ENCODE peak calls at places on chromosome 6, in six cellular contexts. E is AG09309, D is right cardiac atrium, V is mesendoderm, K is NCI-H1436, Q is cardiac fibroblast. M is an unnamed sample.

GRCh38 chr6:74871757-74872156 is 334.1 kb downstream of the COL12A1 start:
- DNase-seq in E (peak; percentile 47), D (no peak), V (no peak), K (no peak), Q (peak; percentile 61), M (no peak)

GRCh38 chr6:127918506-127919427 is 17.9 kb upstream of the THEMIS start:
- DNase-seq in E (no peak), D (no peak), V (no peak), K (no peak), Q (no peak), M (no peak)

GRCh38 chr6:168243812-168244376 is 75.7 kb downstream of the DACT2 start:
- DNase-seq in E (no peak), D (no peak), V (no peak), K (no peak), Q (no peak), M (no peak)

GRCh38 chr6:38161754-38162492 is 342.4 kb downstream of the ZFAND3 start:
- DNase-seq in E (no peak), D (no peak), V (no peak), K (no peak), Q (no peak), M (no peak)

GRCh38 chr6:32972353-32973143 is 4.2 kb downstream of the BRD2 start:
- DNase-seq in E (no peak), D (peak; percentile 43), V (no peak), K (peak; percentile 46), Q (no peak), M (no peak)

GRCh38 chr6:12291785-12292604 is 1.8 kb downstream of the EDN1 start:
- DNase-seq in E (no peak), D (no peak), V (peak; percentile 76), K (no peak), Q (peak; percentile 63), M (no peak)

GRCh38 chr6:164014716-164015484 is 600.4 kb downstream of the QKI start:
- DNase-seq in E (no peak), D (no peak), V (no peak), K (peak; percentile 5), Q (no peak), M (no peak)

GRCh38 chr6:142737368-142738060 is 207.5 kb downstream of the HIVEP2 start:
- DNase-seq in E (no peak), D (no peak), V (peak; percentile 46), K (no peak), Q (peak; percentile 23), M (no peak)

GRCh38 chr6:79671605-79672266 is 40.6 kb downstream of the SH3BGRL2 start:
- DNase-seq in E (no peak), D (no peak), V (peak; percentile 34), K (peak; percentile 31), Q (peak; percentile 15), M (peak; percentile 19)

GRCh38 chr6:158645064-158646022 is 800 bp upstream of the DYNLT1 start:
- DNase-seq in E (no peak), D (no peak), V (no peak), K (no peak), Q (no peak), M (no peak)

GRCh38 chr6:132414761-132415160 is 13.5 kb upstream of the MOXD1 start:
- DNase-seq in E (no peak), D (no peak), V (peak; percentile 77), K (no peak), Q (no peak), M (no peak)

GRCh38 chr6:6901945-6902344 is 205.8 kb upstream of the RREB1 start:
- DNase-seq in E (no peak), D (no peak), V (no peak), K (no peak), Q (no peak), M (no peak)

GRCh38 chr6:25788305-25788922 is 33.9 kb downstream of the SLC17A4 start:
- DNase-seq in E (peak; percentile 14), D (peak; percentile 22), V (peak; percentile 74), K (peak; percentile 27), Q (peak; percentile 70), M (no peak)

GRCh38 chr6:35552285-35552917 is 39.7 kb upstream of the TULP1 start:
- DNase-seq in E (no peak), D (no peak), V (peak; percentile 79), K (no peak), Q (no peak), M (no peak)

GRCh38 chr6:112251170-112251945 is 3.0 kb downstream of the LAMA4 start:
- DNase-seq in E (no peak), D (peak; percentile 63), V (no peak), K (no peak), Q (peak; percentile 92), M (no peak)

GRCh38 chr6:133083248-133083967 is 157.7 kb upstream of the EYA4 start:
- DNase-seq in E (no peak), D (no peak), V (no peak), K (no peak), Q (no peak), M (no peak)

GRCh38 chr6:46781478-46782378 is 11.5 kb upstream of the MEP1A start:
- DNase-seq in E (peak; percentile 20), D (peak; percentile 28), V (peak; percentile 75), K (peak; percentile 52), Q (peak; percentile 79), M (no peak)

GRCh38 chr6:134468633-134469032 is 150.7 kb upstream of the SGK1 start:
- DNase-seq in E (no peak), D (no peak), V (no peak), K (no peak), Q (no peak), M (no peak)

GRCh38 chr6:39314273-39314790 is at the start of gene KCNK17:
- DNase-seq in E (no peak), D (peak; percentile 32), V (peak; percentile 19), K (no peak), Q (no peak), M (no peak)

GRCh38 chr6:124441430-124441829 is 520.8 kb upstream of the RNF217 start:
- DNase-seq in E (no peak), D (no peak), V (no peak), K (no peak), Q (no peak), M (peak; percentile 20)

GRCh38 chr6:158662607-158663464 is 13.0 kb downstream of the SYTL3 start:
- DNase-seq in E (peak; percentile 61), D (no peak), V (no peak), K (no peak), Q (peak; percentile 44), M (peak; percentile 51)

GRCh38 chr6:149854532-149854931 is 9.6 kb downstream of the LRP11 start:
- DNase-seq in E (no peak), D (peak; percentile 38), V (no peak), K (no peak), Q (peak; percentile 33), M (no peak)

GRCh38 chr6:3017304-3017703 is 17.6 kb downstream of the NQO2 start:
- DNase-seq in E (no peak), D (no peak), V (no peak), K (no peak), Q (no peak), M (no peak)

GRCh38 chr6:170222498-170223471 is 68.1 kb downstream of the DLL1 start:
- DNase-seq in E (no peak), D (no peak), V (no peak), K (no peak), Q (no peak), M (no peak)

GRCh38 chr6:107386340-107386739 is 73.0 kb downstream of the PDSS2 start:
- DNase-seq in E (no peak), D (no peak), V (no peak), K (no peak), Q (peak; percentile 22), M (no peak)

GRCh38 chr6:28585335-28585734 is 59.7 kb downstream of the GPX5 start:
- DNase-seq in E (no peak), D (no peak), V (no peak), K (no peak), Q (peak; percentile 51), M (no peak)

GRCh38 chr6:31473780-31474725 is 23.9 kb upstream of the MICB start:
- DNase-seq in E (no peak), D (no peak), V (no peak), K (no peak), Q (peak; percentile 45), M (no peak)

GRCh38 chr6:113146878-113147277 is 710.3 kb upstream of the MARCKS start:
- DNase-seq in E (no peak), D (no peak), V (no peak), K (no peak), Q (no peak), M (no peak)

GRCh38 chr6:30720738-30721197 is 616 bp downstream of the TUBB start:
- DNase-seq in E (no peak), D (peak; percentile 83), V (peak; percentile 81), K (peak; percentile 62), Q (peak; percentile 53), M (no peak)

GRCh38 chr6:127618729-127619128 is 41.8 kb downstream of the C6orf58 start:
- DNase-seq in E (no peak), D (no peak), V (no peak), K (no peak), Q (no peak), M (no peak)

GRCh38 chr6:71393471-71393870 is 104.9 kb downstream of the OGFRL1 start:
- DNase-seq in E (no peak), D (no peak), V (no peak), K (no peak), Q (peak; percentile 34), M (no peak)